ENCODE peak calls at places on chromosomes 6 and 20, in seven cellular contexts. G, Z, R, U, D, C and J are unnamed samples.

GRCh38 chr6:159252955-159253508 is 83.8 kb downstream of the FNDC1 start:
- DNase-seq in G (no peak), Z (no peak), R (peak), U (no peak), D (peak), C (no peak), J (no peak)

GRCh38 chr20:15619341-15619740 is 953.9 kb downstream of the KIF16B start:
- DNase-seq in G (no peak), Z (no peak), R (no peak), U (no peak), D (no peak), C (no peak), J (no peak)

GRCh38 chr20:17806107-17806506 is 106.3 kb downstream of the BANF2 start:
- DNase-seq in G (no peak), Z (no peak), R (no peak), U (no peak), D (no peak), C (no peak), J (no peak)

GRCh38 chr6:81995548-81996289 is 243.2 kb upstream of the TENT5A start:
- DNase-seq in G (no peak), Z (no peak), R (no peak), U (no peak), D (peak), C (no peak), J (no peak)

GRCh38 chr6:7762758-7763157 is 36.9 kb downstream of the BMP6 start:
- DNase-seq in G (no peak), Z (no peak), R (no peak), U (no peak), D (no peak), C (no peak), J (no peak)

GRCh38 chr20:18042211-18042610 is 15.5 kb downstream of the OVOL2 start:
- DNase-seq in G (no peak), Z (no peak), R (no peak), U (no peak), D (no peak), C (no peak), J (no peak)

GRCh38 chr6:154247119-154247814 is 109.3 kb downstream of the IPCEF1 start:
- DNase-seq in G (peak), Z (no peak), R (no peak), U (no peak), D (no peak), C (no peak), J (no peak)

GRCh38 chr20:41664584-41664983 is 46.4 kb upstream of the CHD6 start:
- DNase-seq in G (no peak), Z (no peak), R (no peak), U (no peak), D (no peak), C (no peak), J (no peak)

GRCh38 chr20:52001999-52002666 is 189.4 kb downstream of the ZFP64 start:
- DNase-seq in G (no peak), Z (no peak), R (peak), U (no peak), D (no peak), C (no peak), J (no peak)

GRCh38 chr6:96246563-96246962 is 230.8 kb downstream of the FUT9 start:
- DNase-seq in G (no peak), Z (no peak), R (no peak), U (no peak), D (no peak), C (no peak), J (no peak)

GRCh38 chr6:163956571-163957407 is 542.3 kb downstream of the QKI start:
- DNase-seq in G (peak), Z (no peak), R (peak), U (peak), D (peak), C (peak), J (peak)

GRCh38 chr6:78629154-78629721 is 238.1 kb upstream of the IRAK1BP1 start:
- DNase-seq in G (no peak), Z (no peak), R (no peak), U (no peak), D (peak), C (no peak), J (no peak)

GRCh38 chr20:35461620-35462019 is 6.2 kb downstream of the CEP250 start:
- DNase-seq in G (no peak), Z (no peak), R (no peak), U (no peak), D (no peak), C (no peak), J (no peak)

GRCh38 chr6:41970436-41970846 is 28.8 kb upstream of the CCND3 start:
- DNase-seq in G (no peak), Z (no peak), R (peak), U (peak), D (peak), C (no peak), J (no peak)

GRCh38 chr6:91824346-91824745 is 1237.5 kb upstream of the MAP3K7 start:
- DNase-seq in G (no peak), Z (no peak), R (no peak), U (no peak), D (no peak), C (no peak), J (no peak)

GRCh38 chr20:20358801-20359200 is 9.1 kb upstream of the INSM1 start:
- DNase-seq in G (no peak), Z (no peak), R (no peak), U (no peak), D (no peak), C (no peak), J (no peak)

GRCh38 chr6:170038251-170038650 is 252.6 kb downstream of the DLL1 start:
- DNase-seq in G (no peak), Z (no peak), R (no peak), U (no peak), D (no peak), C (no peak), J (no peak)

GRCh38 chr6:101393291-101394251 is at the start of gene GRIK2:
- DNase-seq in G (no peak), Z (no peak), R (peak), U (no peak), D (peak), C (no peak), J (no peak)

GRCh38 chr6:157823001-157823522 is at the start of gene SNX9:
- DNase-seq in G (peak), Z (peak), R (peak), U (peak), D (peak), C (peak), J (peak)

GRCh38 chr6:21582651-21583050 is 10.9 kb upstream of the SOX4 start:
- DNase-seq in G (no peak), Z (no peak), R (no peak), U (no peak), D (no peak), C (no peak), J (no peak)

GRCh38 chr6:117615981-117616961 is 14.0 kb upstream of the GOPC start:
- DNase-seq in G (peak), Z (peak), R (peak), U (peak), D (no peak), C (no peak), J (peak)

GRCh38 chr6:96468681-96469224 is 52.9 kb upstream of the UFL1 start:
- DNase-seq in G (no peak), Z (no peak), R (no peak), U (no peak), D (peak), C (no peak), J (no peak)

GRCh38 chr6:142566628-142567396 is 265.0 kb downstream of the ADGRG6 start:
- DNase-seq in G (peak), Z (no peak), R (peak), U (peak), D (peak), C (no peak), J (peak)

GRCh38 chr20:48743807-48744206 is 84.0 kb downstream of the PREX1 start:
- DNase-seq in G (no peak), Z (no peak), R (no peak), U (no peak), D (no peak), C (no peak), J (no peak)

GRCh38 chr6:15491986-15492269 is 170.9 kb downstream of the DTNBP1 start:
- DNase-seq in G (no peak), Z (no peak), R (no peak), U (no peak), D (no peak), C (no peak), J (no peak)

GRCh38 chr20:47720636-47721427 is 64.4 kb downstream of the SULF2 start:
- DNase-seq in G (no peak), Z (no peak), R (no peak), U (no peak), D (no peak), C (peak), J (no peak)

GRCh38 chr6:158718431-158719126 is 68.7 kb downstream of the SYTL3 start:
- DNase-seq in G (no peak), Z (no peak), R (no peak), U (no peak), D (peak), C (no peak), J (no peak)

GRCh38 chr6:107114872-107115694 is at the start of gene BEND3:
- DNase-seq in G (peak), Z (peak), R (no peak), U (no peak), D (peak), C (peak), J (peak)

GRCh38 chr6:156175971-156176421 is 601.2 kb upstream of the ARID1B start:
- DNase-seq in G (no peak), Z (no peak), R (no peak), U (no peak), D (no peak), C (peak), J (no peak)

GRCh38 chr6:20186981-20187380 is 25.3 kb downstream of the MBOAT1 start:
- DNase-seq in G (no peak), Z (no peak), R (no peak), U (no peak), D (peak), C (no peak), J (no peak)

GRCh38 chr6:114053791-114054190 is 82.8 kb upstream of the HDAC2 start:
- DNase-seq in G (no peak), Z (no peak), R (no peak), U (no peak), D (no peak), C (no peak), J (no peak)

GRCh38 chr6:128400875-128401274 is 119.5 kb downstream of the PTPRK start:
- DNase-seq in G (no peak), Z (no peak), R (no peak), U (no peak), D (no peak), C (no peak), J (no peak)

GRCh38 chr20:31767805-31768204 is 28.7 kb downstream of the TPX2 start:
- DNase-seq in G (no peak), Z (no peak), R (no peak), U (no peak), D (no peak), C (no peak), J (no peak)

GRCh38 chr6:9373308-9373707 is 938.0 kb upstream of the SLC35B3 start:
- DNase-seq in G (no peak), Z (no peak), R (no peak), U (no peak), D (no peak), C (no peak), J (no peak)

GRCh38 chr6:143271024-143271423 is 179.5 kb downstream of the ADAT2 start:
- DNase-seq in G (no peak), Z (no peak), R (peak), U (no peak), D (peak), C (peak), J (no peak)

GRCh38 chr6:135147637-135148592 is 33.2 kb upstream of the MYB start:
- DNase-seq in G (no peak), Z (no peak), R (no peak), U (no peak), D (no peak), C (no peak), J (no peak)